ENCODE peak calls at places on chromosomes 7 and 10, in eight cellular contexts. V is fibroblast of pulmonary artery; W is stimulated activated CD4-positive, alpha-beta T cell treated with anti-CD3 and anti-CD28 coated beads, Interleukin-12 subunit alpha, Interleukin-12 subunit beta, amount 100 ng/mL, for 4 hours; U is GM13977; Q is activated naive CD8-positive, alpha-beta T cell treated with anti-CD3 and anti-CD28 coated beads, Interleukin-2, amount 50 U/mL, for 24 hours; E is heart left ventricle; Y is RWPE1; M is breast epithelium. J is an unnamed sample.

GRCh38 chr10:49083256-49083655 is 32.1 kb downstream of the VSTM4 start:
- DNase-seq in Q (no peak), E (peak), V (no peak), M (no peak), Y (no peak), U (no peak), W (no peak), J (no peak)

GRCh38 chr7:151233111-151233701 is 923 bp downstream of the CHPF2 start:
- DNase-seq in Y (peak), E (peak), V (peak), W (peak), Q (peak), M (no peak), U (peak), J (peak)

GRCh38 chr7:66036788-66037187 is 38.8 kb upstream of the ASL start:
- DNase-seq in Y (no peak), E (no peak), V (no peak), M (no peak), U (no peak), W (no peak), Q (no peak), J (no peak)

GRCh38 chr10:122675278-122675677 is 24.4 kb downstream of the C10orf120 start:
- DNase-seq in Y (no peak), E (no peak), W (no peak), V (no peak), U (no peak), Q (no peak), M (no peak), J (no peak)

GRCh38 chr7:43756368-43757072 is 2.0 kb upstream of the BLVRA start:
- DNase-seq in M (no peak), W (no peak), V (peak), Y (no peak), E (no peak), U (peak), Q (no peak), J (no peak)

GRCh38 chr10:22605168-22605567 is 109.2 kb downstream of the PIP4K2A start:
- DNase-seq in W (no peak), V (peak), Y (peak), E (no peak), U (peak), Q (no peak), M (no peak), J (no peak)

GRCh38 chr10:127854769-127855583 is 37.8 kb downstream of the CLRN3 start:
- DNase-seq in M (no peak), Q (no peak), U (peak), V (no peak), Y (no peak), E (no peak), W (no peak), J (no peak)

GRCh38 chr10:31888442-31888841 is 40.2 kb downstream of the ARHGAP12 start:
- DNase-seq in V (no peak), Q (no peak), M (no peak), E (no peak), U (no peak), Y (no peak), W (no peak), J (no peak)

GRCh38 chr10:6095810-6096209 is 7.0 kb downstream of the RBM17 start:
- DNase-seq in W (no peak), U (no peak), M (no peak), E (no peak), V (no peak), Q (no peak), Y (no peak), J (no peak)

GRCh38 chr7:141290951-141291350 is 217.1 kb downstream of the TMEM178B start:
- DNase-seq in M (no peak), V (no peak), E (no peak), U (no peak), Q (no peak), W (no peak), Y (no peak), J (no peak)

GRCh38 chr7:140621326-140622035 is 19.1 kb downstream of the DENND2A start:
- DNase-seq in Y (no peak), U (no peak), W (no peak), M (no peak), E (no peak), V (no peak), Q (no peak), J (no peak)

GRCh38 chr7:85239114-85239513 is 52.3 kb upstream of the SEMA3D start:
- DNase-seq in V (no peak), M (no peak), W (no peak), Y (no peak), E (no peak), Q (no peak), U (no peak), J (no peak)

GRCh38 chr7:137755846-137756685 is 90.7 kb downstream of the DGKI start:
- DNase-seq in Y (no peak), E (no peak), M (no peak), Q (no peak), V (no peak), U (no peak), W (no peak), J (no peak)

GRCh38 chr10:89805599-89806013 is 104.2 kb downstream of the KIF20B start:
- DNase-seq in M (no peak), Y (no peak), E (no peak), U (peak), W (peak), Q (peak), V (no peak), J (no peak)

GRCh38 chr7:23712368-23713284 is 2.6 kb downstream of the STK31 start:
- DNase-seq in Q (no peak), W (no peak), M (no peak), U (peak), E (no peak), Y (peak), V (peak), J (no peak)

GRCh38 chr10:60461688-60462087 is 72.0 kb upstream of the ANK3 start:
- DNase-seq in U (no peak), V (no peak), Y (no peak), Q (no peak), E (no peak), M (no peak), W (no peak), J (no peak)

GRCh38 chr10:78362406-78363022 is 328.9 kb downstream of the RPS24 start:
- DNase-seq in V (no peak), U (no peak), E (peak), Q (no peak), M (no peak), Y (no peak), W (no peak), J (no peak)

GRCh38 chr7:33905389-33906032 is at the start of gene BMPER:
- DNase-seq in E (no peak), W (peak), V (peak), U (no peak), Q (peak), M (no peak), Y (peak), J (no peak)

GRCh38 chr10:74994714-74995308 is 116.6 kb upstream of the SAMD8 start:
- DNase-seq in Y (no peak), U (no peak), V (no peak), E (no peak), Q (no peak), M (no peak), W (no peak), J (no peak)

GRCh38 chr10:129369566-129369965 is 97.5 kb upstream of the MGMT start:
- DNase-seq in Y (no peak), W (no peak), E (no peak), V (no peak), M (no peak), Q (no peak), U (no peak), J (no peak)

GRCh38 chr7:150357771-150358427 is 10.7 kb upstream of the REPIN1 start:
- DNase-seq in M (no peak), Q (no peak), Y (no peak), U (no peak), W (no peak), E (no peak), V (no peak), J (no peak)

GRCh38 chr10:1488970-1489548 is 248.3 kb downstream of the ADARB2 start:
- DNase-seq in W (no peak), Y (no peak), V (no peak), E (no peak), U (no peak), Q (peak), M (no peak), J (no peak)

GRCh38 chr10:4978870-4979269 is 15.7 kb downstream of the AKR1C1 start:
- DNase-seq in M (no peak), Y (no peak), W (no peak), V (no peak), E (no peak), U (no peak), Q (no peak), J (no peak)

GRCh38 chr7:147081117-147081516 is 964.5 kb downstream of the CNTNAP2 start:
- DNase-seq in Q (no peak), U (no peak), M (no peak), V (no peak), Y (no peak), E (no peak), W (no peak), J (no peak)

GRCh38 chr7:132655071-132655761 is 78.9 kb upstream of the PLXNA4 start:
- DNase-seq in V (peak), W (peak), E (peak), M (no peak), U (no peak), Y (no peak), Q (peak), J (no peak)

GRCh38 chr7:114789942-114790341 is 132.0 kb upstream of the MDFIC start:
- DNase-seq in V (peak), M (no peak), Q (no peak), Y (peak), E (no peak), W (no peak), U (no peak), J (no peak)

GRCh38 chr10:79056736-79057391 is 11.9 kb upstream of the ZMIZ1 start:
- DNase-seq in U (no peak), W (no peak), E (no peak), M (no peak), V (no peak), Y (no peak), Q (no peak), J (no peak)

GRCh38 chr7:134936893-134937520 is 49.3 kb upstream of the AGBL3 start:
- DNase-seq in Y (no peak), V (peak), E (no peak), U (no peak), Q (no peak), M (no peak), W (no peak), J (no peak)

GRCh38 chr7:140533394-140533872 is 54.1 kb upstream of the MKRN1 start:
- DNase-seq in Y (no peak), U (no peak), E (no peak), M (no peak), V (peak), Q (no peak), W (no peak), J (no peak)

GRCh38 chr10:56722912-56723311 is 361.9 kb upstream of the ZWINT start:
- DNase-seq in W (no peak), M (no peak), E (no peak), Y (no peak), Q (no peak), U (no peak), V (no peak), J (no peak)

GRCh38 chr7:134300988-134301387 is 15.7 kb downstream of the SLC35B4 start:
- DNase-seq in Y (no peak), E (no peak), W (no peak), U (no peak), M (no peak), Q (no peak), V (no peak), J (no peak)